ENCODE peak calls at places on chromosomes 7 and 10, in eight cellular contexts. E, O, T, M, G, L, F and A are unnamed samples.

GRCh38 chr7:2033586-2034135 is 199.1 kb downstream of the MAD1L1 start:
- DNase-seq in E (no peak), O (no peak), T (no peak), M (no peak), G (no peak), L (peak), F (peak), A (no peak)

GRCh38 chr10:7421519-7421918 is 10.7 kb upstream of the SFMBT2 start:
- DNase-seq in E (no peak), O (no peak), T (no peak), M (no peak), G (peak), L (no peak), F (no peak), A (no peak)

GRCh38 chr7:139822855-139823254 is 6.2 kb upstream of the TBXAS1 start:
- DNase-seq in E (no peak), O (no peak), T (no peak), M (no peak), G (no peak), L (no peak), F (no peak), A (no peak)

GRCh38 chr10:3107426-3107961 is 40.1 kb downstream of the PFKP start:
- DNase-seq in E (peak), O (peak), T (peak), M (no peak), G (peak), L (peak), F (peak), A (peak)

GRCh38 chr7:45594780-45595535 is 20.8 kb downstream of the ADCY1 start:
- DNase-seq in E (no peak), O (no peak), T (no peak), M (no peak), G (no peak), L (no peak), F (no peak), A (no peak)

GRCh38 chr10:60414877-60415585 is 25.4 kb upstream of the ANK3 start:
- DNase-seq in E (peak), O (no peak), T (peak), M (no peak), G (peak), L (no peak), F (no peak), A (peak)

GRCh38 chr7:116706668-116707126 is 34.7 kb downstream of the MET start:
- DNase-seq in E (peak), O (no peak), T (no peak), M (no peak), G (peak), L (peak), F (no peak), A (peak)

GRCh38 chr10:11512596-11512995 is 98.9 kb downstream of the USP6NL start:
- DNase-seq in E (no peak), O (no peak), T (no peak), M (no peak), G (no peak), L (no peak), F (no peak), A (no peak)

DNA sequence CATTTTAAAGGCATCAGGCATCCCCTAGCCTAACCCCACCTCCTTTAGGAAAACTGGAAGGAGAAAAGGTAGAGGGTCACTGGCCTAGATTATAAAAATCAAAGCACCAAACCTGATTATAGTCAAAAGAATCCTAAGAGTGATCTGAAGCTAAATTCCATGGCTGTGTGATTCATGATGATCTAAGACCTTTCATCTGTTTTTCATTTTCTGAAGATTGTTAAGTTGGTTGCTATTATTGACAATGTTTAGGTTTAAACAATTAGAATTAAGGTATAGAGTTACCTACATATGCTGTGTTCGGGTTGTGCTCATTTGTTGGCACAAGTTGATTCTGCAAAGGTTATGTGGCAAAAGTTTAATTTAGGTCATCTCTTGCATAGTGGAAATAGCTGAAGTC is 148.7 kb downstream of the BICC1 start:
- DNase-seq in E (no peak), O (no peak), T (no peak), M (no peak), G (peak), L (no peak), F (no peak), A (peak)
- H3K4me3 ChIP-seq in E (no peak), O (no peak), T (no peak), M (no peak), G (no peak), L (no peak), F (no peak), A (peak)

GRCh38 chr10:33273295-33274002 is 61.0 kb downstream of the NRP1 start:
- DNase-seq in E (peak), O (peak), T (peak), M (no peak), G (peak), L (peak), F (peak), A (peak)

GRCh38 chr10:33274096-33274785 is 60.2 kb downstream of the NRP1 start:
- DNase-seq in E (no peak), O (no peak), T (no peak), M (no peak), G (no peak), L (no peak), F (no peak), A (no peak)

GRCh38 chr10:33276282-33276923 is 58.1 kb downstream of the NRP1 start:
- DNase-seq in E (no peak), O (no peak), T (no peak), M (no peak), G (peak), L (no peak), F (no peak), A (no peak)

GRCh38 chr10:33270971-33271370 is 63.5 kb downstream of the NRP1 start:
- DNase-seq in E (no peak), O (no peak), T (no peak), M (no peak), G (no peak), L (no peak), F (no peak), A (no peak)

GRCh38 chr10:33271969-33272583 is 62.4 kb downstream of the NRP1 start:
- DNase-seq in E (no peak), O (no peak), T (no peak), M (no peak), G (no peak), L (no peak), F (no peak), A (no peak)
- H3K4me3 ChIP-seq in E (no peak), O (no peak), T (no peak), M (no peak), G (no peak), L (no peak), F (no peak), A (no peak)

GRCh38 chr7:6718124-6718523 is 11.4 kb upstream of the ZNF12 start:
- DNase-seq in E (no peak), O (no peak), T (no peak), M (no peak), G (no peak), L (no peak), F (no peak), A (no peak)
- H3K4me3 ChIP-seq in E (no peak), O (no peak), T (no peak), M (no peak), G (no peak), L (no peak), F (no peak), A (no peak)

GRCh38 chr10:114252097-114252496 is 13.0 kb downstream of the VWA2 start:
- DNase-seq in E (no peak), O (no peak), T (no peak), M (no peak), G (no peak), L (no peak), F (peak), A (no peak)
- H3K4me3 ChIP-seq in E (no peak), O (no peak), T (no peak), M (no peak), G (no peak), L (no peak), F (no peak), A (no peak)

GRCh38 chr7:142797342-142797798 is 26.6 kb downstream of the PRSS2 start:
- DNase-seq in E (no peak), O (no peak), T (no peak), M (peak), G (no peak), L (no peak), F (no peak), A (no peak)
- H3K4me3 ChIP-seq in E (peak), O (peak), T (no peak), M (peak), G (no peak), L (peak), F (peak), A (no peak)

GRCh38 chr10:35642793-35643114 is 658 bp upstream of the FZD8 start:
- DNase-seq in E (no peak), O (no peak), T (no peak), M (no peak), G (no peak), L (no peak), F (no peak), A (no peak)

GRCh38 chr10:35642023-35642792 is at the start of gene FZD8:
- DNase-seq in E (peak), O (peak), T (peak), M (peak), G (peak), L (peak), F (peak), A (peak)

GRCh38 chr10:35643151-35643975 is 1.3 kb upstream of the FZD8 start:
- DNase-seq in E (no peak), O (peak), T (peak), M (no peak), G (peak), L (peak), F (peak), A (peak)

GRCh38 chr10:35641430-35642015 is 573 bp downstream of the FZD8 start:
- DNase-seq in E (no peak), O (no peak), T (no peak), M (no peak), G (peak), L (no peak), F (peak), A (peak)

DNA sequence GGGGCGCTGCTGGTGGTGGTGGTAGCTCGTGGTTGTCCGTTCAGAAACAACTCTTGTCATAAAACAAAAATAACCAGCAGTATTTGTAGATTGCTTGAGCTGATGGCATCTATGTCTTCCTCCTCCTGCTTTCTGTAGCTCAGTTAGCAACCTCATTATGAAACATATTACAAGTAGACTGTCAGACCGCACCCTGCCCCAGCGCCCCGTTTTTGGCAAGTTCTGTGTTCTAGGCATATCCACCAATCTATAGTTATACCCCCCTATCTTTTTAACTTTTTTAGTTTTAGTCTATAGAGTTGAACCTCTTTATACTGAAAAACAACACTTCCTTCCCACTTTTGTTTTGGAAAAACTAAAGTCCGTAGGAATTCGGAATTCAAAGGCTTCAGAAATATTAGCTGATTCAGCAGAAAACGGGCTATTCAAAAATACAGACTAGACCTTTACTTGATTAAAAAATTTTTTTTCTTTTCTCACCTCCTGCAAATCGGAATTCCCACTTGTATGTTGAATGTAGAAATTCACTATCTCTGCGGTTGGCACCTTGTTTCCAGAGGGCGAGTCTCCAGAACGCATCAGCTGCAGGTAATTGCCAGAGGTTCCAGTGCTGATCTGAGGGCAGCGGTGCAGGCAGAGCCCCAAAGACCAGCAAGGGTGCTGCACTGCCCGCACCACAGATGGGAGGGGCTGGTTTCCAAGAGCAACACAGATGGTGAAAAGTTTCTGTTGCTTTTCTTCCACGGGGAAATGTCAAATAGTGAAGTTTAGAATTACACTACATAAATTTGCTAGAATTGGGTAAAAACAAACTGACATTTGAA is 2.1 kb upstream of the FZD8 start:
- DNase-seq in E (no peak), O (peak), T (no peak), M (no peak), G (no peak), L (no peak), F (peak), A (peak)
- H3K4me3 ChIP-seq in E (peak), O (peak), T (peak), M (peak), G (peak), L (peak), F (peak), A (peak)

DNA sequence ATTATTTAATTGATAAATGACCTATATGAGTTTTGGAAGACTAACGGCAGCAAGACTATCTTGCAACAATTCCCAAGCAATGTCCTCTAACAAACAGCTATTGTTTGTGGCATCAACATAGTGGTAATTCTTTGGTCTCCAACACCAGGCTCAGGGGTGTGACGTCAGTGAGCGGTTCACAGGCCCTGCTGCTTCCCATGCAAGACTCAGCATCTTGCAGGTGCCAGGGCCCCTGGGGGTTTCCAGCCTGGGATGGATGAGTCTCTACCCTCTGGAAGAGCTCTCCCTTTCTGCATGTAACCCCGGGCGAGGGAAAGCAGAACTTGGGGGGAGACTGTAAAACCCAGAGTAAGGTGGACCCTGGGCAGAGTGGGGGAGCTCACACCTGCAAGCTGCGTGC is 164.7 kb downstream of the ACTR3B start:
- DNase-seq in E (no peak), O (no peak), T (no peak), M (no peak), G (no peak), L (no peak), F (no peak), A (no peak)
- H3K4me3 ChIP-seq in E (no peak), O (no peak), T (no peak), M (no peak), G (no peak), L (no peak), F (no peak), A (no peak)